ENCODE peak calls at places on chromosome 20, in nine cellular contexts. One of them, this sample, is unnamed.

GRCh38 chr20:14785065-14785743 is 447.8 kb upstream of the FLRT3 start:
- DNase-seq in GM10248: no peak
- DNase-seq in left ventricle myocardium inferior: no peak
- DNase-seq in CD4-positive, alpha-beta T cell: no peak
- DNase-seq in A549: no peak
- DNase-seq in BJ: no peak
- DNase-seq in esophagus squamous epithelium: no peak
- DNase-seq in HCT116: no peak
- DNase-seq in CD14-positive monocyte: no peak
- DNase-seq in this sample: no peak

GRCh38 chr20:60482609-60483008 is 524.4 kb downstream of the CDH26 start:
- DNase-seq in BJ: no peak
- DNase-seq in left ventricle myocardium inferior: no peak
- DNase-seq in esophagus squamous epithelium: no peak
- DNase-seq in CD14-positive monocyte: no peak
- DNase-seq in GM10248: no peak
- DNase-seq in CD4-positive, alpha-beta T cell: no peak
- DNase-seq in A549: no peak
- DNase-seq in HCT116: no peak
- DNase-seq in this sample: peak

GRCh38 chr20:20083796-20084195 is 31.5 kb downstream of the CFAP61 start:
- DNase-seq in HCT116: peak
- DNase-seq in A549: peak
- DNase-seq in BJ: no peak
- DNase-seq in esophagus squamous epithelium: no peak
- DNase-seq in CD14-positive monocyte: no peak
- DNase-seq in CD4-positive, alpha-beta T cell: no peak
- DNase-seq in left ventricle myocardium inferior: no peak
- DNase-seq in GM10248: peak
- DNase-seq in this sample: peak

GRCh38 chr20:3995067-3995748 is 20.1 kb downstream of the RNF24 start:
- DNase-seq in A549: no peak
- DNase-seq in CD14-positive monocyte: no peak
- DNase-seq in BJ: no peak
- DNase-seq in left ventricle myocardium inferior: no peak
- DNase-seq in esophagus squamous epithelium: no peak
- DNase-seq in GM10248: no peak
- DNase-seq in HCT116: no peak
- DNase-seq in CD4-positive, alpha-beta T cell: no peak
- DNase-seq in this sample: no peak

GRCh38 chr20:47479506-47479905 is 22.2 kb upstream of the NCOA3 start:
- DNase-seq in BJ: no peak
- DNase-seq in CD4-positive, alpha-beta T cell: no peak
- DNase-seq in esophagus squamous epithelium: no peak
- DNase-seq in A549: no peak
- DNase-seq in CD14-positive monocyte: no peak
- DNase-seq in HCT116: no peak
- DNase-seq in GM10248: no peak
- DNase-seq in left ventricle myocardium inferior: no peak
- DNase-seq in this sample: no peak

GRCh38 chr20:444862-445426 is 17.4 kb downstream of the TBC1D20 start:
- DNase-seq in CD4-positive, alpha-beta T cell: no peak
- DNase-seq in left ventricle myocardium inferior: no peak
- DNase-seq in BJ: peak
- DNase-seq in esophagus squamous epithelium: no peak
- DNase-seq in HCT116: no peak
- DNase-seq in A549: no peak
- DNase-seq in CD14-positive monocyte: no peak
- DNase-seq in GM10248: no peak
- DNase-seq in this sample: no peak

GRCh38 chr20:26207237-26207966 is 510.7 kb upstream of the ZNF337 start:
- DNase-seq in GM10248: no peak
- DNase-seq in left ventricle myocardium inferior: no peak
- DNase-seq in esophagus squamous epithelium: no peak
- DNase-seq in BJ: no peak
- DNase-seq in HCT116: no peak
- DNase-seq in A549: no peak
- DNase-seq in CD14-positive monocyte: no peak
- DNase-seq in CD4-positive, alpha-beta T cell: no peak
- DNase-seq in this sample: no peak

GRCh38 chr20:19012671-19013070 is 199.1 kb downstream of the SCP2D1 start:
- DNase-seq in esophagus squamous epithelium: no peak
- DNase-seq in BJ: no peak
- DNase-seq in GM10248: no peak
- DNase-seq in CD14-positive monocyte: no peak
- DNase-seq in CD4-positive, alpha-beta T cell: no peak
- DNase-seq in A549: no peak
- DNase-seq in left ventricle myocardium inferior: no peak
- DNase-seq in HCT116: no peak
- DNase-seq in this sample: no peak

GRCh38 chr20:12409501-12409900 is 491.8 kb downstream of the BTBD3 start:
- DNase-seq in left ventricle myocardium inferior: no peak
- DNase-seq in A549: no peak
- DNase-seq in BJ: no peak
- DNase-seq in GM10248: no peak
- DNase-seq in esophagus squamous epithelium: no peak
- DNase-seq in HCT116: no peak
- DNase-seq in CD14-positive monocyte: no peak
- DNase-seq in CD4-positive, alpha-beta T cell: no peak
- DNase-seq in this sample: no peak

GRCh38 chr20:3218307-3218988 is 9.2 kb downstream of the ITPA start:
- DNase-seq in left ventricle myocardium inferior: peak
- DNase-seq in BJ: no peak
- DNase-seq in CD14-positive monocyte: no peak
- DNase-seq in A549: peak
- DNase-seq in HCT116: no peak
- DNase-seq in GM10248: peak
- DNase-seq in esophagus squamous epithelium: no peak
- DNase-seq in CD4-positive, alpha-beta T cell: peak
- DNase-seq in this sample: no peak

GRCh38 chr20:50510706-50511401 is 671 bp downstream of the PTPN1 start:
- DNase-seq in GM10248: no peak
- DNase-seq in CD4-positive, alpha-beta T cell: no peak
- DNase-seq in esophagus squamous epithelium: no peak
- DNase-seq in A549: no peak
- DNase-seq in CD14-positive monocyte: no peak
- DNase-seq in left ventricle myocardium inferior: peak
- DNase-seq in BJ: no peak
- DNase-seq in HCT116: no peak
- DNase-seq in this sample: no peak

GRCh38 chr20:50512323-50512722 is 2.1 kb downstream of the PTPN1 start:
- DNase-seq in left ventricle myocardium inferior: no peak
- DNase-seq in A549: no peak
- DNase-seq in CD4-positive, alpha-beta T cell: no peak
- DNase-seq in CD14-positive monocyte: no peak
- DNase-seq in BJ: no peak
- DNase-seq in esophagus squamous epithelium: no peak
- DNase-seq in HCT116: no peak
- DNase-seq in GM10248: no peak
- DNase-seq in this sample: no peak

GRCh38 chr20:50508171-50508761 is 1.9 kb upstream of the PTPN1 start:
- DNase-seq in CD4-positive, alpha-beta T cell: no peak
- DNase-seq in GM10248: no peak
- DNase-seq in left ventricle myocardium inferior: no peak
- DNase-seq in BJ: no peak
- DNase-seq in CD14-positive monocyte: no peak
- DNase-seq in HCT116: no peak
- DNase-seq in A549: no peak
- DNase-seq in esophagus squamous epithelium: no peak
- DNase-seq in this sample: no peak

GRCh38 chr20:50513169-50514034 is 3.2 kb downstream of the PTPN1 start:
- DNase-seq in A549: no peak
- DNase-seq in left ventricle myocardium inferior: no peak
- DNase-seq in CD4-positive, alpha-beta T cell: no peak
- DNase-seq in BJ: no peak
- DNase-seq in HCT116: no peak
- DNase-seq in CD14-positive monocyte: no peak
- DNase-seq in GM10248: no peak
- DNase-seq in esophagus squamous epithelium: no peak
- DNase-seq in this sample: no peak

GRCh38 chr20:50509923-50510705 is at the start of gene PTPN1:
- DNase-seq in esophagus squamous epithelium: peak
- DNase-seq in GM10248: peak
- DNase-seq in HCT116: peak
- DNase-seq in A549: peak
- DNase-seq in left ventricle myocardium inferior: peak
- DNase-seq in BJ: peak
- DNase-seq in CD14-positive monocyte: peak
- DNase-seq in CD4-positive, alpha-beta T cell: peak
- DNase-seq in this sample: peak
- TF ChIP-seq CTCF in esophagus squamous epithelium: no peak
- TF ChIP-seq CTCF in GM10248: no peak
- TF ChIP-seq CTCF in HCT116: no peak
- TF ChIP-seq CTCF in A549: no peak
- TF ChIP-seq CTCF in left ventricle myocardium inferior: peak
- TF ChIP-seq CTCF in BJ: peak
- TF ChIP-seq CTCF in CD14-positive monocyte: no peak
- TF ChIP-seq CTCF in CD4-positive, alpha-beta T cell: no peak
- TF ChIP-seq CTCF in this sample: no peak

GRCh38 chr20:10558635-10559187 is 115.1 kb downstream of the JAG1 start:
- DNase-seq in esophagus squamous epithelium: no peak
- DNase-seq in A549: peak
- DNase-seq in left ventricle myocardium inferior: no peak
- DNase-seq in HCT116: no peak
- DNase-seq in GM10248: peak
- DNase-seq in CD4-positive, alpha-beta T cell: peak
- DNase-seq in BJ: peak
- DNase-seq in CD14-positive monocyte: no peak
- DNase-seq in this sample: no peak
- TF ChIP-seq CTCF in esophagus squamous epithelium: no peak
- TF ChIP-seq CTCF in A549: no peak
- TF ChIP-seq CTCF in left ventricle myocardium inferior: peak
- TF ChIP-seq CTCF in HCT116: no peak
- TF ChIP-seq CTCF in GM10248: no peak
- TF ChIP-seq CTCF in CD4-positive, alpha-beta T cell: no peak
- TF ChIP-seq CTCF in BJ: peak
- TF ChIP-seq CTCF in CD14-positive monocyte: no peak
- TF ChIP-seq CTCF in this sample: peak

GRCh38 chr20:31934968-31935764 is 16.7 kb downstream of the PDRG1 start:
- DNase-seq in GM10248: no peak
- DNase-seq in left ventricle myocardium inferior: no peak
- DNase-seq in CD4-positive, alpha-beta T cell: no peak
- DNase-seq in BJ: no peak
- DNase-seq in HCT116: no peak
- DNase-seq in CD14-positive monocyte: no peak
- DNase-seq in A549: no peak
- DNase-seq in esophagus squamous epithelium: no peak
- DNase-seq in this sample: no peak
- TF ChIP-seq CTCF in GM10248: no peak
- TF ChIP-seq CTCF in left ventricle myocardium inferior: no peak
- TF ChIP-seq CTCF in CD4-positive, alpha-beta T cell: no peak
- TF ChIP-seq CTCF in BJ: no peak
- TF ChIP-seq CTCF in HCT116: peak
- TF ChIP-seq CTCF in CD14-positive monocyte: no peak
- TF ChIP-seq CTCF in A549: no peak
- TF ChIP-seq CTCF in esophagus squamous epithelium: no peak
- TF ChIP-seq CTCF in this sample: no peak

GRCh38 chr20:42985628-42986027 is 204.1 kb downstream of the PTPRT start:
- DNase-seq in BJ: no peak
- DNase-seq in HCT116: no peak
- DNase-seq in left ventricle myocardium inferior: no peak
- DNase-seq in esophagus squamous epithelium: no peak
- DNase-seq in CD4-positive, alpha-beta T cell: no peak
- DNase-seq in GM10248: no peak
- DNase-seq in CD14-positive monocyte: no peak
- DNase-seq in A549: no peak
- DNase-seq in this sample: no peak
- TF ChIP-seq CTCF in BJ: no peak
- TF ChIP-seq CTCF in HCT116: no peak
- TF ChIP-seq CTCF in left ventricle myocardium inferior: no peak
- TF ChIP-seq CTCF in esophagus squamous epithelium: no peak
- TF ChIP-seq CTCF in CD4-positive, alpha-beta T cell: no peak
- TF ChIP-seq CTCF in GM10248: no peak
- TF ChIP-seq CTCF in CD14-positive monocyte: no peak
- TF ChIP-seq CTCF in A549: no peak
- TF ChIP-seq CTCF in this sample: no peak

GRCh38 chr20:9214676-9215075 is 145.8 kb downstream of the PLCB4 start:
- DNase-seq in CD4-positive, alpha-beta T cell: no peak
- DNase-seq in left ventricle myocardium inferior: no peak
- DNase-seq in HCT116: no peak
- DNase-seq in GM10248: no peak
- DNase-seq in CD14-positive monocyte: no peak
- DNase-seq in A549: peak
- DNase-seq in esophagus squamous epithelium: no peak
- DNase-seq in BJ: peak
- DNase-seq in this sample: peak

GRCh38 chr20:9220874-9221547 is 152.1 kb downstream of the PLCB4 start:
- DNase-seq in CD14-positive monocyte: no peak
- DNase-seq in esophagus squamous epithelium: no peak
- DNase-seq in CD4-positive, alpha-beta T cell: no peak
- DNase-seq in left ventricle myocardium inferior: no peak
- DNase-seq in BJ: peak
- DNase-seq in GM10248: no peak
- DNase-seq in HCT116: no peak
- DNase-seq in A549: no peak
- DNase-seq in this sample: no peak

GRCh38 chr20:9218412-9219001 is 149.6 kb downstream of the PLCB4 start:
- DNase-seq in CD14-positive monocyte: no peak
- DNase-seq in HCT116: no peak
- DNase-seq in CD4-positive, alpha-beta T cell: no peak
- DNase-seq in GM10248: no peak
- DNase-seq in esophagus squamous epithelium: no peak
- DNase-seq in BJ: no peak
- DNase-seq in A549: no peak
- DNase-seq in left ventricle myocardium inferior: no peak
- DNase-seq in this sample: no peak

GRCh38 chr20:9211016-9211760 is 142.3 kb downstream of the PLCB4 start:
- DNase-seq in esophagus squamous epithelium: no peak
- DNase-seq in HCT116: no peak
- DNase-seq in left ventricle myocardium inferior: no peak
- DNase-seq in A549: no peak
- DNase-seq in CD14-positive monocyte: no peak
- DNase-seq in BJ: no peak
- DNase-seq in GM10248: no peak
- DNase-seq in CD4-positive, alpha-beta T cell: no peak
- DNase-seq in this sample: no peak

DNA sequence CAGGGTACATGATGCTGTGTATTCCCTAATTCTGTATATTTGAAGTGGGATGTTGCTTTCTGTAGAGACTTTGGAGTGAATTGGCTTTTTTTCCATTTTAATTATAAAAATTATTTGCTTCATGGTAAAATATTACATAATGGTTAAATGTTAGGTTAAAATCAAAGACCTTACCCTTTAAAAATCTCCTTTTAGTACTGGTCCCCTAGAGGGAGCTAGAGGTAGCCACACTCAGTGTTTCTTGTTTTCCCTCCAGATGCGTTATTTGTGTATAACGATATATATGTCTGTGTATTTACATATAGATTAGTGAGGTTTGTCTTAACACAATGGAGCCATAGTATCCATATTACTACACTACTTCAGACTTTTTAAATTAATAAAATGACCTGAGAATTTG is 146.7 kb downstream of the PLCB4 start:
- DNase-seq in GM10248: no peak
- DNase-seq in esophagus squamous epithelium: no peak
- DNase-seq in CD4-positive, alpha-beta T cell: no peak
- DNase-seq in HCT116: peak
- DNase-seq in BJ: no peak
- DNase-seq in A549: peak
- DNase-seq in CD14-positive monocyte: no peak
- DNase-seq in left ventricle myocardium inferior: no peak
- DNase-seq in this sample: no peak
- TF ChIP-seq CTCF in GM10248: no peak
- TF ChIP-seq CTCF in esophagus squamous epithelium: no peak
- TF ChIP-seq CTCF in CD4-positive, alpha-beta T cell: no peak
- TF ChIP-seq CTCF in HCT116: peak
- TF ChIP-seq CTCF in BJ: peak
- TF ChIP-seq CTCF in A549: peak
- TF ChIP-seq CTCF in CD14-positive monocyte: peak
- TF ChIP-seq CTCF in left ventricle myocardium inferior: peak
- TF ChIP-seq CTCF in this sample: peak

GRCh38 chr20:45629496-45630100 is at the start of gene WFDC10A:
- DNase-seq in A549: peak
- DNase-seq in HCT116: peak
- DNase-seq in CD4-positive, alpha-beta T cell: no peak
- DNase-seq in BJ: no peak
- DNase-seq in GM10248: peak
- DNase-seq in left ventricle myocardium inferior: no peak
- DNase-seq in CD14-positive monocyte: peak
- DNase-seq in esophagus squamous epithelium: no peak
- DNase-seq in this sample: no peak
- TF ChIP-seq CTCF in A549: peak
- TF ChIP-seq CTCF in HCT116: peak
- TF ChIP-seq CTCF in CD4-positive, alpha-beta T cell: peak
- TF ChIP-seq CTCF in BJ: peak
- TF ChIP-seq CTCF in GM10248: peak
- TF ChIP-seq CTCF in left ventricle myocardium inferior: peak
- TF ChIP-seq CTCF in CD14-positive monocyte: peak
- TF ChIP-seq CTCF in esophagus squamous epithelium: no peak
- TF ChIP-seq CTCF in this sample: peak